ENCODE peak calls at places on chromosomes 1 and 21, in eight cellular contexts. B is hepatocyte, I is aorta, O is trophoblast cell, E is body of pancreas, X is HAP-1, D is OCI-LY7, J is ovary. R is an unnamed sample.
A peak's percentile ranks its signal among the peaks of the same experiment; 100 is the strongest.

GRCh38 chr1:50959303-50959912 is 659 bp downstream of the FAF1 start:
- DNase-seq in E (no peak), X (peak; percentile 52), I (no peak), D (no peak), J (peak; percentile 39), B (no peak), O (peak; percentile 28), R (no peak)

GRCh38 chr1:36351222-36351977 is 28.0 kb upstream of the EVA1B start:
- DNase-seq in I (peak; percentile 74), E (no peak), O (peak; percentile 89), J (no peak), X (no peak), B (peak; percentile 49), D (no peak), R (no peak)

GRCh38 chr21:37459575-37459974 is 93.0 kb downstream of the DYRK1A start:
- DNase-seq in O (no peak), B (no peak), E (no peak), X (no peak), J (no peak), D (no peak), I (no peak), R (no peak)

GRCh38 chr1:227654431-227654830 is 80.7 kb downstream of the JMJD4 start:
- DNase-seq in X (no peak), D (no peak), O (no peak), E (no peak), J (no peak), I (no peak), B (no peak), R (no peak)

GRCh38 chr1:89085781-89086180 is 20.8 kb upstream of the GBP1 start:
- DNase-seq in D (peak; percentile 16), O (peak; percentile 55), J (no peak), X (no peak), B (no peak), E (peak; percentile 24), I (no peak), R (peak; percentile 36)

GRCh38 chr1:180503274-180503862 is 991 bp upstream of the ACBD6 start:
- DNase-seq in J (no peak), X (peak; percentile 14), B (no peak), I (no peak), D (no peak), E (no peak), O (no peak), R (peak; percentile 24)

GRCh38 chr1:100077525-100077924 is 55.2 kb downstream of the SASS6 start:
- DNase-seq in B (no peak), J (no peak), I (no peak), E (no peak), D (no peak), X (no peak), O (no peak), R (no peak)

GRCh38 chr21:45875881-45876280 is 105.7 kb upstream of the COL6A1 start:
- DNase-seq in X (no peak), B (no peak), J (peak; percentile 5), E (no peak), D (no peak), I (peak; percentile 33), O (no peak), R (no peak)

GRCh38 chr21:44547656-44548331 is 3.5 kb downstream of the KRTAP10-2 start:
- DNase-seq in D (peak; percentile 24), O (no peak), E (no peak), B (no peak), I (no peak), X (no peak), J (no peak), R (no peak)

GRCh38 chr1:238710697-238711096 is 675.7 kb upstream of the CHRM3 start:
- DNase-seq in J (no peak), D (no peak), B (no peak), I (no peak), E (no peak), O (no peak), X (no peak), R (no peak)

GRCh38 chr1:19606817-19607706 is 37.0 kb upstream of the NBL1 start:
- DNase-seq in O (no peak), D (no peak), I (no peak), B (no peak), X (no peak), J (no peak), E (no peak), R (no peak)

GRCh38 chr1:64019818-64020217 is 183.6 kb upstream of the UBE2U start:
- DNase-seq in D (peak; percentile 24), I (no peak), J (no peak), O (peak; percentile 24), X (no peak), E (no peak), B (peak; percentile 57), R (no peak)

GRCh38 chr1:164794310-164794709 is 235.3 kb downstream of the PBX1 start:
- DNase-seq in E (peak; percentile 52), I (peak; percentile 54), D (no peak), J (no peak), B (peak; percentile 66), O (no peak), X (no peak), R (no peak)

GRCh38 chr1:20325407-20325737 is 34.7 kb downstream of the VWA5B1 start:
- DNase-seq in E (no peak), J (no peak), D (no peak), I (no peak), O (no peak), X (no peak), B (no peak), R (no peak)

GRCh38 chr1:183945432-183946308 is 91.9 kb downstream of the COLGALT2 start:
- DNase-seq in O (no peak), J (no peak), E (no peak), X (peak; percentile 93), I (no peak), D (no peak), B (no peak), R (peak; percentile 65)

GRCh38 chr1:206770531-206771352 is at the start of gene IL19:
- DNase-seq in O (no peak), J (no peak), D (no peak), X (no peak), E (no peak), I (peak; percentile 55), B (no peak), R (no peak)
- H3K4me3 ChIP-seq in O (no peak within 1 kb of the TSS), J (no peak within 1 kb of the TSS), D (no peak within 1 kb of the TSS), X (no peak within 1 kb of the TSS), E (no peak within 1 kb of the TSS), I (no peak within 1 kb of the TSS), B (no peak within 1 kb of the TSS), R (no peak within 1 kb of the TSS)

GRCh38 chr1:66938618-66939017 is 13.8 kb downstream of the MIER1 start:
- DNase-seq in B (no peak), D (no peak), J (no peak), X (no peak), E (no peak), O (no peak), I (no peak), R (no peak)
- H3K4me1 ChIP-seq in B (peaks cover 4% of the 10 kb centered on the region), D (peaks cover 28% of the 10 kb centered on the region), J (peaks cover 5% of the 10 kb centered on the region), X (peaks cover 38% of the 10 kb centered on the region), E (peaks cover 11% of the 10 kb centered on the region), O (peaks cover 1% of the 10 kb centered on the region), I (peaks cover 3% of the 10 kb centered on the region), R (no peaks in the 10 kb centered on the region)

GRCh38 chr1:2815551-2815950 is 14.1 kb upstream of the TTC34 start:
- DNase-seq in O (no peak), I (peak; percentile 16), D (no peak), E (no peak), J (no peak), X (no peak), B (no peak), R (no peak)
- H3K9me3 ChIP-seq in O (peaks cover 65% of the 10 kb centered on the region), I (peaks cover 4% of the 10 kb centered on the region), D (no peaks in the 10 kb centered on the region), E (no peaks in the 10 kb centered on the region), J (no peaks in the 10 kb centered on the region), X (no peaks in the 10 kb centered on the region), B (no peaks in the 10 kb centered on the region), R (no peaks in the 10 kb centered on the region)

DNA sequence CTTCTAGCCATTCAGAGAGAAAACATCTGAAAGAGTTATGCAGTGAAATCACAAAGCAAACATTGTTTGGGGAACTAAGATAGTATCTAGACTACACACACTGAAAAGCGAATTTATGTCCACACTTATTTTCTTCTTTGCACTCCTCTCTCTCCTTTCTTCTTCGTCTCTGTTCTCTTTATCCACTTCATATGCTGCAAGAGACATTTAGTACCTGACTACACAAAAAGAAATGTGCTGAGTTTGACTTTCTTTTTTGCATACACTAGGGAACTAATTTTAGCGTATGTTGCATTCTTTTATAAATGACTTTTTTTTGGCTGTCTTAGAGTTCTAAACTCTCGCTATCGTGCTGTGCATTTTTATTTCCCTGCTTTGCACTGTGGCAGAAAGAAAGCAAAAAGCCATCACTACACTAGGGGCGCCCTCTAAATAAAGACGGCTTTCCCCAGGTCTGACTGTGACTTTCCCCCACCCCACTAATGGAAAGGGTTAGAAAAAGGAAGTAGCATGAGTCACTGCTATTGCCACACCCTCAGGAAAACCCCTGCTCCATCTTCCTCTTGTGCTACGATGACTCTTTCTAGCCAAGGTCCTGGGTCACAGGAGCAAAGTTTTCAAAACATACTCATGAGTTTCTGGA is 65.7 kb downstream of the MAP3K7CL start:
- DNase-seq in O (peak; percentile 86), B (peak; percentile 70), I (peak; percentile 82), D (peak; percentile 55), X (peak; percentile 18), J (no peak), E (peak; percentile 21), R (peak; percentile 74)
- H3K4me3 ChIP-seq in O (no peak overlapping the region), B (no peak overlapping the region), I (peak overlapping the region; percentile 86), D (no peak overlapping the region), X (no peak overlapping the region), J (no peak overlapping the region), E (no peak overlapping the region), R (no peak overlapping the region)

GRCh38 chr1:56390934-56391731 is 188.2 kb downstream of the PLPP3 start:
- DNase-seq in X (no peak), J (no peak), I (no peak), E (no peak), B (no peak), O (no peak), D (no peak), R (no peak)
- H3K4me1 ChIP-seq in X (peaks cover 4% of the 10 kb centered on the region), J (no peaks in the 10 kb centered on the region), I (no peaks in the 10 kb centered on the region), E (no peaks in the 10 kb centered on the region), B (peaks cover 8% of the 10 kb centered on the region), O (peaks cover 3% of the 10 kb centered on the region), D (no peaks in the 10 kb centered on the region), R (peaks cover 9% of the 10 kb centered on the region)

DNA sequence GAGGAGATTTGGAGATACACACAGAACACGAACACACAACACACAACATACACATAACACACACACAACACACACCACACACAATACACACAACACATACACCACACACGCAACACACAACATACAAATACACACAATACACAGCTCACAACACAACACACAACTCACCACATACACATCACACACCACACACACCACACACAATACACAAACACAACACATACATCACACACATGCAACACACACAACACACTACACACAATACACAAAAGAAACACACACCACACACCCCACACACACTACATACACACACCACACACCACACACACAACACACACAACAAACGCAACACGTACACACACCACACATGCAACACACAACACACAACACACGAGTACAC is 29.1 kb upstream of the C1orf174 start:
- DNase-seq in I (no peak), E (no peak), X (no peak), D (no peak), O (no peak), J (no peak), B (no peak), R (no peak)
- H3K9me3 ChIP-seq in I (no peaks in the 10 kb centered on the region), E (no peaks in the 10 kb centered on the region), X (no peaks in the 10 kb centered on the region), D (no peaks in the 10 kb centered on the region), O (peaks cover 10% of the 10 kb centered on the region), J (no peaks in the 10 kb centered on the region), B (no peaks in the 10 kb centered on the region), R (peaks cover 5% of the 10 kb centered on the region)